ENCODE peak calls at places on chromosomes 5 and 9, in five cellular contexts. One of them, this sample, is unnamed. For H3K27me3 and H3K4me1, the result is how much of the 10 kb centered on the place peaks cover.

GRCh38 chr9:11551106-11551505 is 938.3 kb upstream of the PTPRD start:
- DNase-seq in pancreas: no peak
- DNase-seq in aorta: no peak
- DNase-seq in lung: no peak
- DNase-seq in effector memory CD4-positive, alpha-beta T cell: no peak
- DNase-seq in this sample: no peak

GRCh38 chr5:115087951-115088350 is 81.8 kb downstream of the TRIM36 start:
- DNase-seq in pancreas: no peak
- DNase-seq in effector memory CD4-positive, alpha-beta T cell: no peak
- DNase-seq in lung: no peak
- DNase-seq in aorta: no peak
- DNase-seq in this sample: no peak

GRCh38 chr9:115882911-115883310 is 270.7 kb upstream of the PAPPA start:
- DNase-seq in aorta: no peak
- DNase-seq in effector memory CD4-positive, alpha-beta T cell: no peak
- DNase-seq in pancreas: no peak
- DNase-seq in lung: no peak
- DNase-seq in this sample: no peak

GRCh38 chr5:173920024-173920753 is 32.0 kb downstream of the CPEB4 start:
- DNase-seq in effector memory CD4-positive, alpha-beta T cell: no peak
- DNase-seq in aorta: no peak
- DNase-seq in pancreas: no peak
- DNase-seq in lung: no peak
- DNase-seq in this sample: no peak

GRCh38 chr9:4553951-4554381 is 63.7 kb downstream of the SLC1A1 start:
- DNase-seq in pancreas: no peak
- DNase-seq in effector memory CD4-positive, alpha-beta T cell: no peak
- DNase-seq in aorta: no peak
- DNase-seq in lung: no peak
- DNase-seq in this sample: no peak

GRCh38 chr5:151251001-151251551 is 1.9 kb upstream of the GM2A start:
- DNase-seq in lung: no peak
- DNase-seq in pancreas: no peak
- DNase-seq in effector memory CD4-positive, alpha-beta T cell: peak
- DNase-seq in aorta: no peak
- DNase-seq in this sample: no peak

GRCh38 chr9:75451505-75451904 is 363.2 kb downstream of the OSTF1 start:
- DNase-seq in pancreas: no peak
- DNase-seq in aorta: no peak
- DNase-seq in lung: peak
- DNase-seq in effector memory CD4-positive, alpha-beta T cell: no peak
- DNase-seq in this sample: peak

GRCh38 chr9:134695144-134695543 is 53.5 kb downstream of the COL5A1 start:
- DNase-seq in lung: no peak
- DNase-seq in pancreas: no peak
- DNase-seq in aorta: peak
- DNase-seq in effector memory CD4-positive, alpha-beta T cell: no peak
- DNase-seq in this sample: peak

GRCh38 chr9:78399153-78399552 is 102.2 kb downstream of the PSAT1 start:
- DNase-seq in effector memory CD4-positive, alpha-beta T cell: no peak
- DNase-seq in lung: no peak
- DNase-seq in aorta: no peak
- DNase-seq in pancreas: no peak
- DNase-seq in this sample: no peak

GRCh38 chr5:139104577-139105271 is 93.4 kb downstream of the SIL1 start:
- DNase-seq in lung: peak
- DNase-seq in aorta: peak
- DNase-seq in pancreas: no peak
- DNase-seq in effector memory CD4-positive, alpha-beta T cell: no peak
- DNase-seq in this sample: peak

GRCh38 chr5:54725391-54726280 is 208.1 kb downstream of the SNX18 start:
- DNase-seq in aorta: no peak
- DNase-seq in lung: no peak
- DNase-seq in pancreas: no peak
- DNase-seq in effector memory CD4-positive, alpha-beta T cell: no peak
- DNase-seq in this sample: no peak

GRCh38 chr9:136564379-136564988 is 18.6 kb upstream of the NOTCH1 start:
- DNase-seq in aorta: no peak
- DNase-seq in lung: peak
- DNase-seq in effector memory CD4-positive, alpha-beta T cell: no peak
- DNase-seq in pancreas: no peak
- DNase-seq in this sample: peak

GRCh38 chr5:139022528-139022927 is 147.4 kb upstream of the LRRTM2 start:
- DNase-seq in effector memory CD4-positive, alpha-beta T cell: no peak
- DNase-seq in lung: no peak
- DNase-seq in pancreas: no peak
- DNase-seq in aorta: peak
- DNase-seq in this sample: no peak

GRCh38 chr5:66337827-66338226 is 193.7 kb downstream of the SREK1 start:
- DNase-seq in aorta: no peak
- DNase-seq in pancreas: no peak
- DNase-seq in lung: no peak
- DNase-seq in effector memory CD4-positive, alpha-beta T cell: no peak
- DNase-seq in this sample: no peak

GRCh38 chr9:73143606-73144328 is 7.9 kb upstream of the ANXA1 start:
- DNase-seq in pancreas: no peak
- DNase-seq in aorta: no peak
- DNase-seq in effector memory CD4-positive, alpha-beta T cell: no peak
- DNase-seq in lung: no peak
- DNase-seq in this sample: no peak

GRCh38 chr5:140111043-140111858 is 2.7 kb upstream of the PURA start:
- DNase-seq in lung: no peak
- DNase-seq in aorta: no peak
- DNase-seq in effector memory CD4-positive, alpha-beta T cell: no peak
- DNase-seq in pancreas: no peak
- DNase-seq in this sample: no peak

GRCh38 chr9:112338561-112338960 is 5.1 kb upstream of the PTBP3 start:
- DNase-seq in lung: no peak
- DNase-seq in pancreas: no peak
- DNase-seq in effector memory CD4-positive, alpha-beta T cell: no peak
- DNase-seq in aorta: no peak
- DNase-seq in this sample: no peak

GRCh38 chr9:135882011-135882410 is 25.3 kb downstream of the CAMSAP1 start:
- DNase-seq in effector memory CD4-positive, alpha-beta T cell: no peak
- DNase-seq in aorta: no peak
- DNase-seq in pancreas: no peak
- DNase-seq in lung: no peak
- DNase-seq in this sample: no peak

GRCh38 chr9:112059145-112059979 is 115.7 kb downstream of the SUSD1 start:
- DNase-seq in pancreas: no peak
- DNase-seq in aorta: no peak
- DNase-seq in lung: no peak
- DNase-seq in effector memory CD4-positive, alpha-beta T cell: no peak
- DNase-seq in this sample: no peak

GRCh38 chr5:168747987-168748777 is 169.0 kb upstream of the PANK3 start:
- DNase-seq in aorta: no peak
- DNase-seq in pancreas: no peak
- DNase-seq in effector memory CD4-positive, alpha-beta T cell: no peak
- DNase-seq in lung: no peak
- DNase-seq in this sample: peak

DNA sequence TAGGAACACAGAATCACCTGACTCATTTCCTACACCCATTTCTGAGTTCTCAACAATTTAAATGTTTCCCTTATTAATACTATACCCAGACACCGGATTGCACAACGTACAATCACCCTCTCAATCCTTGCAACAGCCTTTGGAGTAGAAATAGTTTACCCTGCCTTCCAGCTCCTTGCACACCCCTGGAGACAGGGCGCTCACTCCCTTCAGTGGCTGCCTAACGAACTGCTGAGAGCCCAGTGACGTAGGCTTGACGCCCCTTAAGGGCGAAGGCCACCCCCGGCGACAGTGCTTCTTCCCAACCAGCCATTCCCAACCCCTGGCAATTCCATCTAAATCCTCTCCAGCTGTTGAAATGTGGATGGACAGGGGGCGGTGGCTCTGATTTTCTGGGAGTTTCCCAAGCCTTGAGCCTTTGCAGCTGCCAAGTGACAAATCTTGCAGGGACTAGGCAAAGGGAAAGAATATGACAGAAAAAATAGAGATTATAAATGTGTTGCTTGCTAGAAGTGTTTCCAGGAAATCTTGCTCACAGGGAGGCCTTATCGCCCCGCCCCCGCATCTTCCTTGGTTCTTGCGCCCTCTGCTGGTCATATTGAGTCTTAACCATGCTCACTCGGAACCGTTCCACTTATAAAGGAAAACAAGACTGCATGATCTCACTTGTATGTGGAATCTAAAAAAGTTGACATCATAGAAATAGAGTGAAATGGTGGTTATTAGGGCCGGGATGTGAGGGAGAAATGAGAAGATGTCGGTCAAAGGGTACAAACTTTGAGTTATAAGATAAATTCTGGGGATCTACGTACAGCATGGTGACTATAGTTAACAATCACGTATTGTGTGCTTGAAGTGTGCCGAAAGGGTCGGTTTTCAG is 7.6 kb upstream of the BARX1 start:
- DNase-seq in aorta: peak
- DNase-seq in lung: peak
- DNase-seq in pancreas: peak
- DNase-seq in effector memory CD4-positive, alpha-beta T cell: peak
- DNase-seq in this sample: peak
- H3K27me3 ChIP-seq in aorta: under half
- H3K27me3 ChIP-seq in lung: under half
- H3K27me3 ChIP-seq in pancreas: under half
- H3K27me3 ChIP-seq in effector memory CD4-positive, alpha-beta T cell: under half
- H3K27me3 ChIP-seq in this sample: under half

GRCh38 chr9:99169982-99170761 is 51.6 kb downstream of the ALG2 start:
- DNase-seq in aorta: no peak
- DNase-seq in effector memory CD4-positive, alpha-beta T cell: no peak
- DNase-seq in pancreas: no peak
- DNase-seq in lung: no peak
- DNase-seq in this sample: no peak
- H3K4me1 ChIP-seq in aorta: under half
- H3K4me1 ChIP-seq in effector memory CD4-positive, alpha-beta T cell: under half
- H3K4me1 ChIP-seq in pancreas: under half
- H3K4me1 ChIP-seq in lung: under half
- H3K4me1 ChIP-seq in this sample: under half

GRCh38 chr5:43627028-43627427 is 24.0 kb downstream of the NNT start:
- DNase-seq in pancreas: no peak
- DNase-seq in effector memory CD4-positive, alpha-beta T cell: no peak
- DNase-seq in aorta: no peak
- DNase-seq in lung: no peak
- DNase-seq in this sample: no peak
- H3K27ac ChIP-seq in pancreas: no peak
- H3K27ac ChIP-seq in effector memory CD4-positive, alpha-beta T cell: no peak
- H3K27ac ChIP-seq in aorta: no peak
- H3K27ac ChIP-seq in lung: no peak
- H3K27ac ChIP-seq in this sample: peak

DNA sequence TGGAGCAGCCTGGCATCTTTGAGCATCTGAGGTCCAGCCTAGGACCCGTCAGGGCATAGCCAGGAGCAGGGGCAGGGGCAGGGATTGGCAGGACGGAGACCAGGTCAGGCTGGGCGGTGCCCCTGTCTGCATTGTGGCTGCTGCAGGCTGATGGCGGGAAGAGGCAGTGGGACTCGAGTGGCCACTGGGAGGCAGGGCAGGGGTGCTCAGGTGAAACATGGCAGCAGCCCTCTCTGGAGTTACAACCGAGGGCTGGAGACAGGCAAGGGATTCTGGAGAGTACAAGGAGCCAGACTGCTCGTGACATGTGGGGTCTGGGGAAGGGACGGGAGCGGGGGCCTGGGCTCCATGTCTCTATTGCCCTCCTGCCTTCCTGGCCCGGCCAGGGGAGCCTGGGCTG is 97.4 kb upstream of the RAPGEF1 start:
- DNase-seq in aorta: no peak
- DNase-seq in effector memory CD4-positive, alpha-beta T cell: no peak
- DNase-seq in pancreas: peak
- DNase-seq in lung: no peak
- DNase-seq in this sample: peak
- H3K27me3 ChIP-seq in aorta: under half
- H3K27me3 ChIP-seq in effector memory CD4-positive, alpha-beta T cell: under half
- H3K27me3 ChIP-seq in pancreas: under half
- H3K27me3 ChIP-seq in lung: under half
- H3K27me3 ChIP-seq in this sample: under half

DNA sequence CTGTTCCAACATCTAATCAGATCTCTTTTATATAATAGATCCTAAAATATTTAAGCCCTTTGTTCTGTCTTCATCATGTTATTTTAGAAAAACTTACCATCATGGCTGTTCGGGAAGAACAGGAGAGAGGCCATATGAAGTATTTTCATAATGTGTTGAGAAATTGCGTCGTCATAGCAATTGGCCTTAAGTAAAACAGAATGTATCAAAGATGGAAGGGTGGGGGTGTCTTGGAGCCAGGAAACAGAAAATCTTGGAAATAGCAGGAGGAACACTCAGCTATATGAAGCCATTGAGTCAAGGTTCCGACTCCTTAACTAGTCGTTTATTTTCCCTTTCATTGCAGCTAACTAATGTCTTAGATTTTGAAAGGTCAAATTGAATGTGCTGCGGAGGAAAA is 1.3 kb downstream of the SPTAN1 start:
- DNase-seq in aorta: no peak
- DNase-seq in effector memory CD4-positive, alpha-beta T cell: no peak
- DNase-seq in pancreas: no peak
- DNase-seq in lung: no peak
- DNase-seq in this sample: no peak
- H3K4me1 ChIP-seq in aorta: under half
- H3K4me1 ChIP-seq in effector memory CD4-positive, alpha-beta T cell: half or more
- H3K4me1 ChIP-seq in pancreas: under half
- H3K4me1 ChIP-seq in lung: under half
- H3K4me1 ChIP-seq in this sample: under half

DNA sequence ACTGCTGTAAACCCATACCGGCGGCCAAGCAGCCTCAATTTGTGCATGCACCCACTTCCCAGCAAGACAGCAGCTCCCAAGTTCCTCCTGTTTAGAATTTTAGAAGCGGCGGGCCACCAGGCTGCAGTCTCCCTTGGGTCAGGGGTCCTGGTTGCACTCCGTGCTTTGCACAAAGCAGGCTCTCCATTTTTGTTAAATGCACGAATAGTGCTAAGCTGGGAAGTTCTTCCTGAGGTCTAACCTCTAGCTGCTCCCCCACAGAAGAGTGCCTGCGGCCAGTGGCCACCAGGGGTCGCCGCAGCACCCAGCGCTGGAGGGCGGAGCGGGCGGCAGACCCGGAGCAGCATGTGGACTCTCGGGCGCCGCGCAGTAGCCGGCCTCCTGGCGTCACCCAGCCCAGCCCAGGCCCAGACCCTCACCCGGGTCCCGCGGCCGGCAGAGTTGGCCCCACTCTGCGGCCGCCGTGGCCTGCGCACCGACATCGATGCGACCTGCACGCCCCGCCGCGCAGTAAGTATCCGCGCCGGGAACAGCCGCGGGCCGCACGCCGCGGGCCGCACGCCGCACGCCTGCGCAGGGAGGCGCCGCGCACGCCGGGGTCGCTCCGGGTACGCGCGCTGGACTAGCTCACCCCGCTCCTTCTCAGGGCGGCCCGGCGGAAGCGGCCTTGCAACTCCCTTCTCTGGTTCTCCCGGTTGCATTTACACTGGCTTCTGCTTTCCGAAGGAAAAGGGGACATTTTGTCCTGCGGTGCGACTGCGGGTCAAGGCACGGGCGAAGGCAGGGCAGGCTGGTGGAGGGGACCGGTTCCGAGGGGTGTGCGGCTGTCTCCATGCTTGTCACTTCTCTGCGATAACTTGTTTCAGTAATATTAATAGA is at the start of gene FXN:
- DNase-seq in pancreas: peak
- DNase-seq in effector memory CD4-positive, alpha-beta T cell: peak
- DNase-seq in lung: peak
- DNase-seq in aorta: peak
- DNase-seq in this sample: peak
- H3K27ac ChIP-seq in pancreas: peak
- H3K27ac ChIP-seq in effector memory CD4-positive, alpha-beta T cell: peak
- H3K27ac ChIP-seq in lung: peak
- H3K27ac ChIP-seq in aorta: peak
- H3K27ac ChIP-seq in this sample: peak

This sample was measured in right cardiac atrium.